ENCODE peak calls at places on chromosome 14, in four cellular contexts. G is activated naive CD4-positive, alpha-beta T cell; W is hypothalamus; P is heart left ventricle. T is an unnamed sample.
A peak's percentile ranks its signal among the peaks of the same experiment; 100 is the strongest.

GRCh38 chr14:99855271-99855670 is 62.1 kb downstream of the EML1 start:
- DNase-seq in P (no peak), W (no peak), G (no peak), T (no peak)

GRCh38 chr14:32472081-32472480 is 143.0 kb downstream of the AKAP6 start:
- DNase-seq in P (no peak), G (no peak), W (no peak), T (no peak)

GRCh38 chr14:101882141-101882935 is 82.0 kb upstream of the DYNC1H1 start:
- DNase-seq in G (no peak), P (no peak), W (no peak), T (no peak)

GRCh38 chr14:101559624-101560533 is 1.4 kb upstream of the DIO3 start:
- DNase-seq in G (no peak), W (no peak), P (no peak), T (no peak)

GRCh38 chr14:65421201-65421981 is 8.9 kb downstream of the FUT8 start:
- DNase-seq in P (no peak), W (no peak), G (no peak), T (no peak)

GRCh38 chr14:62117718-62118164 is 355.5 kb downstream of the SNAPC1 start:
- DNase-seq in P (no peak), G (no peak), W (no peak), T (no peak)

GRCh38 chr14:26765768-26766550 is 168.1 kb upstream of the NOVA1 start:
- DNase-seq in G (no peak), W (peak; percentile 1), P (peak; percentile 18), T (no peak)

GRCh38 chr14:59566281-59566680 is 10.3 kb downstream of the CCDC175 start:
- DNase-seq in P (no peak), G (no peak), W (no peak), T (no peak)

GRCh38 chr14:77076118-77076631 is 21.9 kb upstream of the CIPC start:
- DNase-seq in P (peak; percentile 86), W (no peak), G (no peak), T (peak; percentile 60)

GRCh38 chr14:104753528-104754212 is 723 bp downstream of the SIVA1 start:
- DNase-seq in W (no peak), G (no peak), P (no peak), T (no peak)

GRCh38 chr14:50875359-50876090 is 3.7 kb downstream of the ABHD12B start:
- DNase-seq in W (no peak), P (no peak), G (peak; percentile 6), T (no peak)

GRCh38 chr14:30620178-30620577 is 1.9 kb upstream of the SCFD1 start:
- DNase-seq in P (no peak), G (no peak), W (no peak), T (no peak)

GRCh38 chr14:58739674-58740073 is 101.9 kb downstream of the DACT1 start:
- DNase-seq in W (no peak), P (no peak), G (no peak), T (no peak)

GRCh38 chr14:73221945-73222344 is 15.4 kb upstream of the PAPLN start:
- DNase-seq in P (no peak), G (no peak), W (no peak), T (peak; percentile 41)

GRCh38 chr14:33493990-33494389 is 456.9 kb downstream of the EGLN3 start:
- DNase-seq in P (no peak), G (no peak), W (no peak), T (no peak)

GRCh38 chr14:56807586-56808168 is 2.6 kb downstream of the OTX2 start:
- DNase-seq in W (no peak), G (no peak), P (no peak), T (no peak)

GRCh38 chr14:53011053-53011462 is 60.2 kb upstream of the FERMT2 start:
- DNase-seq in W (no peak), G (no peak), P (peak; percentile 43), T (no peak)

GRCh38 chr14:22926316-22926715 is 2.9 kb downstream of the PRMT5 start:
- DNase-seq in G (no peak), P (no peak), W (no peak), T (no peak)

GRCh38 chr14:100534528-100535286 is 52.5 kb downstream of the BEGAIN start:
- DNase-seq in W (no peak), G (no peak), P (peak; percentile 2), T (no peak)

GRCh38 chr14:52840916-52841315 is 49.5 kb upstream of the GNPNAT1 start:
- DNase-seq in P (no peak), G (no peak), W (no peak), T (no peak)

GRCh38 chr14:22383515-22384166 is 205.4 kb downstream of the DAD1 start:
- DNase-seq in W (no peak), G (no peak), P (no peak), T (no peak)

T was measured in pulmonary artery endothelial cell.